ENCODE peak calls at places on chromosomes 7 and 10, in five cellular contexts. P is GM12878, K is endothelial cell of umbilical vein, U is breast epithelium, M is prostate gland. O is an unnamed sample.

GRCh38 chr10:44513592-44513991 is 128.7 kb upstream of the CXCL12 start:
- DNase-seq in P (no peak), K (no peak), U (no peak), M (no peak), O (peak; percentile 81)

GRCh38 chr7:99789441-99790070 is 5.6 kb upstream of the CYP3A4 start:
- DNase-seq in P (no peak), K (no peak), U (peak; percentile 21), M (no peak), O (no peak)

GRCh38 chr7:74587435-74588126 is 69.9 kb upstream of the GTF2I start:
- DNase-seq in P (peak; percentile 70), K (peak; percentile 88), U (peak; percentile 56), M (peak; percentile 29), O (peak; percentile 96)

GRCh38 chr10:32795598-32796183 is 162.3 kb downstream of the ITGB1 start:
- DNase-seq in P (peak; percentile 4), K (peak; percentile 55), U (no peak), M (peak; percentile 8), O (no peak)

GRCh38 chr10:51285586-51285985 is 211.3 kb downstream of the PRKG1 start:
- DNase-seq in P (no peak), K (no peak), U (no peak), M (no peak), O (no peak)

GRCh38 chr7:137458399-137458798 is 114.9 kb upstream of the PTN start:
- DNase-seq in P (no peak), K (no peak), U (no peak), M (no peak), O (no peak)

GRCh38 chr10:92699518-92700272 is 9.9 kb downstream of the HHEX start:
- DNase-seq in P (no peak), K (peak; percentile 69), U (peak; percentile 24), M (no peak), O (peak; percentile 91)

GRCh38 chr10:77348082-77348481 is 289.5 kb downstream of the KCNMA1 start:
- DNase-seq in P (no peak), K (no peak), U (no peak), M (no peak), O (no peak)

GRCh38 chr7:37833107-37833817 is 15.1 kb upstream of the NME8 start:
- DNase-seq in P (no peak), K (peak; percentile 40), U (no peak), M (peak; percentile 20), O (no peak)

GRCh38 chr10:3828404-3829192 is 43.6 kb upstream of the KLF6 start:
- DNase-seq in P (no peak), K (peak; percentile 84), U (no peak), M (no peak), O (no peak)

GRCh38 chr10:133258066-133258817 is 18.4 kb downstream of the ADAM8 start:
- DNase-seq in P (no peak), K (no peak), U (peak; percentile 75), M (peak; percentile 83), O (no peak)

GRCh38 chr10:23405540-23405939 is 33.3 kb upstream of the OTUD1 start:
- DNase-seq in P (no peak), K (no peak), U (no peak), M (no peak), O (no peak)

GRCh38 chr10:97200616-97201015 is 14.9 kb upstream of the SLIT1 start:
- DNase-seq in P (peak; percentile 65), K (no peak), U (no peak), M (no peak), O (no peak)

GRCh38 chr10:90751107-90751997 is 106.5 kb downstream of the HTR7 start:
- DNase-seq in P (peak; percentile 27), K (peak; percentile 58), U (peak; percentile 39), M (peak; percentile 14), O (no peak)

GRCh38 chr7:142279616-142280015 is 21.8 kb upstream of the PRSS58 start:
- DNase-seq in P (no peak), K (no peak), U (no peak), M (no peak), O (no peak)

GRCh38 chr10:122152544-122152943 is 118.6 kb upstream of the BTBD16 start:
- DNase-seq in P (no peak), K (no peak), U (no peak), M (peak; percentile 62), O (peak; percentile 95)

GRCh38 chr7:104643587-104644217 is 315.3 kb downstream of the LHFPL3 start:
- DNase-seq in P (no peak), K (peak; percentile 23), U (no peak), M (no peak), O (no peak)

GRCh38 chr10:125231116-125231812 is 70.9 kb upstream of the CTBP2 start:
- DNase-seq in P (no peak), K (no peak), U (no peak), M (no peak), O (no peak)

GRCh38 chr7:11786186-11786585 is 45.8 kb downstream of the THSD7A start:
- DNase-seq in P (no peak), K (peak; percentile 44), U (no peak), M (no peak), O (no peak)

GRCh38 chr10:46995234-46995633 is 84.0 kb downstream of the PTPN20 start:
- DNase-seq in P (no peak), K (no peak), U (no peak), M (no peak), O (no peak)

GRCh38 chr10:43390791-43391190 is 18.2 kb downstream of the HNRNPF start:
- DNase-seq in P (no peak), K (peak; percentile 30), U (no peak), M (no peak), O (no peak)

GRCh38 chr7:63039882-63040281 is 958.8 kb upstream of the ZNF722 start:
- DNase-seq in P (no peak), K (no peak), U (no peak), M (no peak), O (no peak)

GRCh38 chr7:120460928-120461327 is 188.0 kb downstream of the KCND2 start:
- DNase-seq in P (no peak), K (no peak), U (no peak), M (no peak), O (no peak)

GRCh38 chr10:7412482-7413251 is 1.8 kb upstream of the SFMBT2 start:
- DNase-seq in P (no peak), K (no peak), U (no peak), M (peak; percentile 56), O (no peak)

GRCh38 chr10:47239211-47239610 is 60.8 kb upstream of the GDF10 start:
- DNase-seq in P (no peak), K (no peak), U (no peak), M (no peak), O (no peak)

GRCh38 chr10:61456095-61456789 is 3.1 kb upstream of the TMEM26 start:
- DNase-seq in P (no peak), K (no peak), U (no peak), M (no peak), O (no peak)

GRCh38 chr7:135253851-135254815 is 20.5 kb downstream of the STRA8 start:
- DNase-seq in P (no peak), K (peak; percentile 89), U (peak; percentile 64), M (peak; percentile 60), O (no peak)

GRCh38 chr7:16504019-16504418 is 22.6 kb upstream of the LRRC72 start:
- DNase-seq in P (no peak), K (no peak), U (no peak), M (no peak), O (no peak)

GRCh38 chr10:9140373-9140772 is 1085.9 kb downstream of the GATA3 start:
- DNase-seq in P (no peak), K (peak; percentile 89), U (no peak), M (no peak), O (no peak)

DNA sequence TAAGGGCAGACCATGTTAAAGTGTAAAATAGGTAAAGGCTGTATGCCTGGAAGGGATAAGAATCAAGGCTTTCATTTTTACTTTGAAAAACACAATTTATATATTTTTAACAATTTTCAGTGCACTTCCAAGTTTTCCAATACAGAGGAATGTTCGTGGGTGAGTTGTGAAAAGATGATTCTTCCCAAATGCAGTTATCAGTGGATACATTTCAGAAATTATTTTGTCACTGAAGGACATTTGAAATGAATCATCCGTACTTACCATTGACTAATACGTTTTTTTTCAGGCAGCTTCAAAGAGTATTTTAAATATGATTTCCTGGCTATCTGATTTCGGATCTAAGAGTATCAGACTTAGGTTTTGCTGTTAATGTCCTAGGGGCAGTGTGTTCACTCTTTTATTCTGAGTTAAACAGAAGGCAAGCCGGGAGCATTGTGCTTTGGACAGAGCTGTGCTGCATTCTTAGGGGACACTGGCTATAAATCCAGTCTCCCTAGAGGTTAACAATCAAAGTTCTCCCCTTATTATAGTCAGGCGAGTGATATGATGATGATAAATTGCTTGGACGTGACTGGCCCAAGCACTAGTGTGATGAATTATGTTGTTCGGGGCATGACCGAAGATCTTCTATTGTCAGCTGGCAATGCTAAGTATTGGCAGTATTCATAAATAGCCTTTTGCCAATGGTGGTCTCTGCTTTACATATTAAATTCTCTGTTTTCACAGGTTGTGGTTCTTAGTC is 4.5 kb downstream of the PTER start:
- DNase-seq in P (no peak), K (no peak), U (no peak), M (no peak), O (no peak)
- H3K36me3 ChIP-seq in P (peaks cover 2% of the 10 kb centered on the region), K (no peaks in the 10 kb centered on the region), U (no peaks in the 10 kb centered on the region), M (no peaks in the 10 kb centered on the region), O (peaks cover 8% of the 10 kb centered on the region)

GRCh38 chr10:49271346-49271745 is 27.6 kb upstream of the C10orf71 start:
- DNase-seq in P (no peak), K (no peak), U (no peak), M (no peak), O (no peak)
- H3K27ac ChIP-seq in P (no peak overlapping the region), K (no peak overlapping the region), U (no peak overlapping the region), M (no peak overlapping the region), O (no peak overlapping the region)

DNA sequence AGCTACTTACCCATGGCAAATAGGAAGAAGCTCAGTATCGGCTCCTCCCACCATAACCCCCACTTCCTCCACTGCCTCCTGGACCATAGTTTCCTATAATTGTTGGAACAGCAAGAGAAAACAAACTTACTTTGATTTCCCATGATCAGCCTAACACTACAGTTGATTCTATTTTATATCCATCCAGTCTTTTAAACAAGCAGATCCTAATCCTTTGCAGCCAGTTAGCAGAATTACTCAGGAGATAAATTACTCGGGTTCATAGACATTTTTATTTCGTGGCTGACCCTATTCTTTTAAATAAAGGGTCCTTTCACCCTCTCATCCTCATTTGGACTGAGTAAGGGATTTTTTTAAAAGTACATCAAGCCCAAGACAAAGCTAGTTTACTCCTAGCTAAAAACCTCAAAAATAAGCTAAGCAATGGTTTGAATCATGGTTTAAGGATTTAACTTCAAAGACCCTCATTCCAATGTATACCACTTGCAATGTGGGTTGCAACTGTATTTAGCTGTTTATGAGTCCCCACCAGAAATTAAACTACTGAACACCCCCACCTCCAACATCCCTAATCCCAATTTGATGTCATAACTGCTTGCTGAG is 8.0 kb downstream of the HNRNPA2B1 start:
- DNase-seq in P (no peak), K (peak; percentile 75), U (no peak), M (no peak), O (no peak)
- TF ChIP-seq POLR2A in P (no peak), K (no peak), U (no peak), M (no peak), O (no peak)

DNA sequence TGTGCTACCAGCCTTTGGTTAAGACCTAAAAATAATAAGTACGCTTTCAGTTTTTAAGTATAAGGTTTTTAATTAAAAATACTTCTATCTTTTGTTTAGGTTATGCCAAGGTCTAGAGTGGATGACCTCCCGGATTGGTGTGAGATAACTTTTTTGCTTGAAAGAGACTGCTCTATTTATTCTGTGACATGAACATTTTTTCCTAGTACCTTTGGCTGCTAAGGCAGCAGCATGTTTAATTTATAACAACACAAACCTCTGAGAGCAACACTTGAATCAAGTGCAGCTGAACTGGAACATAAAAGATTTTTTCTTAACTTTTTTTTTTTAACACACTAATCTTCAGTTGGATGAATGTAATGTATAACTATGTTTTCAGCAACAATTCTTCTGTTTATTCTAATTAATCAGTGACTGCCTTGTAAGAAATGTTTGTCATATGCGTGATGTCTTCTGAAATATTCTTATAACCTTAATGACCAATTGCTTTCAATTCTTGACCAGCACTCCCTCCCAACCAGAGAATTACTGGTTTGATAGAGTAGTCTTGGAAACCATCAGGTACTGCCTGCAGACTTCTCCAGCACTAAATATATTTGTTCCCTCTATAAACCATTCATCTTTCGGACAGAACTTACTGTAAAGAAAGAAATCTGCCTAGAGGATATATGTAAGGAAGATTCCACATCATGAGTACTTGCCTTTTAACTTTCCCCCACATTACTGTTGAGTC is 16.0 kb downstream of the ARL5B start:
- DNase-seq in P (no peak), K (no peak), U (no peak), M (no peak), O (no peak)
- H3K36me3 ChIP-seq in P (peaks cover 11% of the 10 kb centered on the region), K (peaks cover 17% of the 10 kb centered on the region), U (peaks cover 9% of the 10 kb centered on the region), M (no peaks in the 10 kb centered on the region), O (peaks cover 47% of the 10 kb centered on the region)

O was measured in esophagus muscularis mucosa.